ENCODE peak calls at places on chromosomes 16 and 17, in four cellular contexts. One of them, this sample, is unnamed.

GRCh38 chr17:78239489-78239931 is 8.1 kb downstream of the TMEM235 start:
- DNase-seq in T-helper 9 cell: no peak
- DNase-seq in T-helper 1 cell: no peak
- DNase-seq in effector memory CD4-positive, alpha-beta T cell: no peak
- DNase-seq in this sample: no peak

GRCh38 chr16:87311387-87311786 is 5.8 kb downstream of the C16orf95 start:
- DNase-seq in T-helper 9 cell: no peak
- DNase-seq in T-helper 1 cell: no peak
- DNase-seq in effector memory CD4-positive, alpha-beta T cell: no peak
- DNase-seq in this sample: no peak

GRCh38 chr17:292016-292415 is 60.6 kb downstream of the RPH3AL start:
- DNase-seq in T-helper 9 cell: no peak
- DNase-seq in T-helper 1 cell: no peak
- DNase-seq in effector memory CD4-positive, alpha-beta T cell: no peak
- DNase-seq in this sample: no peak

GRCh38 chr17:73160980-73161630 is 3.7 kb upstream of the SSTR2 start:
- DNase-seq in T-helper 9 cell: no peak
- DNase-seq in T-helper 1 cell: no peak
- DNase-seq in effector memory CD4-positive, alpha-beta T cell: no peak
- DNase-seq in this sample: no peak

GRCh38 chr17:40091691-40092397 is 8.5 kb downstream of the NR1D1 start:
- DNase-seq in T-helper 9 cell: no peak
- DNase-seq in T-helper 1 cell: no peak
- DNase-seq in effector memory CD4-positive, alpha-beta T cell: no peak
- DNase-seq in this sample: no peak

GRCh38 chr16:89574681-89575246 is 794 bp upstream of the CPNE7 start:
- DNase-seq in T-helper 9 cell: peak
- DNase-seq in T-helper 1 cell: no peak
- DNase-seq in effector memory CD4-positive, alpha-beta T cell: no peak
- DNase-seq in this sample: peak

GRCh38 chr17:298791-299450 is 53.7 kb downstream of the RPH3AL start:
- DNase-seq in T-helper 9 cell: no peak
- DNase-seq in T-helper 1 cell: no peak
- DNase-seq in effector memory CD4-positive, alpha-beta T cell: no peak
- DNase-seq in this sample: no peak

GRCh38 chr16:75622762-75623605 is at the start of gene ADAT1:
- DNase-seq in T-helper 9 cell: peak
- DNase-seq in T-helper 1 cell: peak
- DNase-seq in effector memory CD4-positive, alpha-beta T cell: peak
- DNase-seq in this sample: peak

GRCh38 chr16:2855536-2855935 is 2.4 kb downstream of the PRSS22 start:
- DNase-seq in T-helper 9 cell: no peak
- DNase-seq in T-helper 1 cell: no peak
- DNase-seq in effector memory CD4-positive, alpha-beta T cell: no peak
- DNase-seq in this sample: no peak

GRCh38 chr16:16021020-16021419 is 71.6 kb downstream of the ABCC1 start:
- DNase-seq in T-helper 9 cell: no peak
- DNase-seq in T-helper 1 cell: no peak
- DNase-seq in effector memory CD4-positive, alpha-beta T cell: no peak
- DNase-seq in this sample: no peak

GRCh38 chr17:5584971-5585794 is 874 bp upstream of the NLRP1 start:
- DNase-seq in T-helper 9 cell: no peak
- DNase-seq in T-helper 1 cell: no peak
- DNase-seq in effector memory CD4-positive, alpha-beta T cell: no peak
- DNase-seq in this sample: no peak

GRCh38 chr16:1979271-1980025 is 1.8 kb downstream of the NOXO1 start:
- DNase-seq in T-helper 9 cell: no peak
- DNase-seq in T-helper 1 cell: no peak
- DNase-seq in effector memory CD4-positive, alpha-beta T cell: no peak
- DNase-seq in this sample: peak

GRCh38 chr16:31402687-31403086 is 9.6 kb downstream of the ITGAD start:
- DNase-seq in T-helper 9 cell: no peak
- DNase-seq in T-helper 1 cell: no peak
- DNase-seq in effector memory CD4-positive, alpha-beta T cell: no peak
- DNase-seq in this sample: no peak

GRCh38 chr16:29806096-29806579 is at the start of gene MAZ:
- DNase-seq in T-helper 9 cell: peak
- DNase-seq in T-helper 1 cell: peak
- DNase-seq in effector memory CD4-positive, alpha-beta T cell: no peak
- DNase-seq in this sample: no peak

GRCh38 chr16:4882633-4883285 is 35.5 kb downstream of the UBN1 start:
- DNase-seq in T-helper 9 cell: no peak
- DNase-seq in T-helper 1 cell: no peak
- DNase-seq in effector memory CD4-positive, alpha-beta T cell: no peak
- DNase-seq in this sample: no peak

GRCh38 chr16:86391987-86392386 is 118.3 kb upstream of the FOXF1 start:
- DNase-seq in T-helper 9 cell: no peak
- DNase-seq in T-helper 1 cell: no peak
- DNase-seq in effector memory CD4-positive, alpha-beta T cell: no peak
- DNase-seq in this sample: no peak

GRCh38 chr16:4388275-4389021 is 16.8 kb downstream of the VASN start:
- DNase-seq in T-helper 9 cell: no peak
- DNase-seq in T-helper 1 cell: no peak
- DNase-seq in effector memory CD4-positive, alpha-beta T cell: no peak
- DNase-seq in this sample: no peak

GRCh38 chr17:3828151-3828851 is 17.7 kb downstream of the NCBP3 start:
- DNase-seq in T-helper 9 cell: no peak
- DNase-seq in T-helper 1 cell: no peak
- DNase-seq in effector memory CD4-positive, alpha-beta T cell: no peak
- DNase-seq in this sample: no peak

GRCh38 chr17:38343608-38343980 is at the start of gene GPR179:
- DNase-seq in T-helper 9 cell: no peak
- DNase-seq in T-helper 1 cell: no peak
- DNase-seq in effector memory CD4-positive, alpha-beta T cell: no peak
- DNase-seq in this sample: no peak

GRCh38 chr16:23424292-23424958 is 28.6 kb downstream of the COG7 start:
- DNase-seq in T-helper 9 cell: no peak
- DNase-seq in T-helper 1 cell: no peak
- DNase-seq in effector memory CD4-positive, alpha-beta T cell: no peak
- DNase-seq in this sample: peak

GRCh38 chr17:19753661-19754463 is 5.8 kb upstream of the ALDH3A1 start:
- DNase-seq in T-helper 9 cell: no peak
- DNase-seq in T-helper 1 cell: no peak
- DNase-seq in effector memory CD4-positive, alpha-beta T cell: no peak
- DNase-seq in this sample: peak

GRCh38 chr17:61159415-61159814 is 240.2 kb upstream of the TBX2 start:
- DNase-seq in T-helper 9 cell: no peak
- DNase-seq in T-helper 1 cell: no peak
- DNase-seq in effector memory CD4-positive, alpha-beta T cell: no peak
- DNase-seq in this sample: no peak

GRCh38 chr17:4632583-4632923 is 8.9 kb downstream of the ALOX15 start:
- DNase-seq in T-helper 9 cell: no peak
- DNase-seq in T-helper 1 cell: no peak
- DNase-seq in effector memory CD4-positive, alpha-beta T cell: no peak
- DNase-seq in this sample: no peak

GRCh38 chr16:73615256-73615655 is 567.3 kb upstream of the ZFHX3 start:
- DNase-seq in T-helper 9 cell: no peak
- DNase-seq in T-helper 1 cell: no peak
- DNase-seq in effector memory CD4-positive, alpha-beta T cell: no peak
- DNase-seq in this sample: no peak